ENCODE peak calls at places on chromosomes 7 and 10, in ten cellular contexts. One of them, this sample, is unnamed. For H3K27me3, the result is how much of the 10 kb centered on the place peaks cover.

GRCh38 chr10:77401681-77402080 is 235.9 kb downstream of the KCNMA1 start:
- DNase-seq in PC-9: no peak
- DNase-seq in lower lobe of right lung: peak
- DNase-seq in CD4-positive, alpha-beta T cell: no peak
- DNase-seq in CD8-positive, alpha-beta memory T cell: no peak
- DNase-seq in right cardiac atrium: no peak
- DNase-seq in WERI-Rb-1: no peak
- DNase-seq in endodermal cell: no peak
- DNase-seq in cardiac muscle cell: no peak
- DNase-seq in brain microvascular endothelial cell: no peak
- DNase-seq in this sample: no peak

GRCh38 chr10:119542990-119543813 is 683 bp upstream of the RGS10 start:
- DNase-seq in PC-9: peak
- DNase-seq in brain microvascular endothelial cell: peak
- DNase-seq in CD4-positive, alpha-beta T cell: peak
- DNase-seq in lower lobe of right lung: peak
- DNase-seq in cardiac muscle cell: peak
- DNase-seq in WERI-Rb-1: peak
- DNase-seq in CD8-positive, alpha-beta memory T cell: peak
- DNase-seq in endodermal cell: no peak
- DNase-seq in right cardiac atrium: peak
- DNase-seq in this sample: peak

GRCh38 chr7:5214236-5214635 is 24.2 kb downstream of the WIPI2 start:
- DNase-seq in brain microvascular endothelial cell: no peak
- DNase-seq in WERI-Rb-1: no peak
- DNase-seq in PC-9: no peak
- DNase-seq in right cardiac atrium: no peak
- DNase-seq in lower lobe of right lung: no peak
- DNase-seq in cardiac muscle cell: no peak
- DNase-seq in CD4-positive, alpha-beta T cell: no peak
- DNase-seq in CD8-positive, alpha-beta memory T cell: no peak
- DNase-seq in endodermal cell: no peak
- DNase-seq in this sample: no peak

GRCh38 chr10:97328646-97329453 is 5.7 kb downstream of the FRAT2 start:
- DNase-seq in right cardiac atrium: no peak
- DNase-seq in brain microvascular endothelial cell: no peak
- DNase-seq in lower lobe of right lung: no peak
- DNase-seq in CD8-positive, alpha-beta memory T cell: no peak
- DNase-seq in WERI-Rb-1: no peak
- DNase-seq in cardiac muscle cell: no peak
- DNase-seq in PC-9: peak
- DNase-seq in CD4-positive, alpha-beta T cell: no peak
- DNase-seq in endodermal cell: no peak
- DNase-seq in this sample: no peak

GRCh38 chr10:122461729-122462532 is 578 bp downstream of the HTRA1 start:
- DNase-seq in cardiac muscle cell: peak
- DNase-seq in CD8-positive, alpha-beta memory T cell: no peak
- DNase-seq in lower lobe of right lung: peak
- DNase-seq in endodermal cell: peak
- DNase-seq in CD4-positive, alpha-beta T cell: no peak
- DNase-seq in WERI-Rb-1: no peak
- DNase-seq in right cardiac atrium: no peak
- DNase-seq in PC-9: no peak
- DNase-seq in brain microvascular endothelial cell: no peak
- DNase-seq in this sample: no peak

GRCh38 chr10:71077796-71078453 is 134.4 kb upstream of the UNC5B start:
- DNase-seq in right cardiac atrium: no peak
- DNase-seq in cardiac muscle cell: no peak
- DNase-seq in CD8-positive, alpha-beta memory T cell: no peak
- DNase-seq in endodermal cell: peak
- DNase-seq in CD4-positive, alpha-beta T cell: no peak
- DNase-seq in PC-9: no peak
- DNase-seq in lower lobe of right lung: no peak
- DNase-seq in WERI-Rb-1: peak
- DNase-seq in brain microvascular endothelial cell: no peak
- DNase-seq in this sample: no peak

GRCh38 chr10:98466916-98467505 is 20.3 kb upstream of the HPS1 start:
- DNase-seq in CD8-positive, alpha-beta memory T cell: no peak
- DNase-seq in brain microvascular endothelial cell: no peak
- DNase-seq in endodermal cell: no peak
- DNase-seq in cardiac muscle cell: no peak
- DNase-seq in PC-9: no peak
- DNase-seq in right cardiac atrium: no peak
- DNase-seq in WERI-Rb-1: no peak
- DNase-seq in lower lobe of right lung: no peak
- DNase-seq in CD4-positive, alpha-beta T cell: no peak
- DNase-seq in this sample: no peak

GRCh38 chr10:218753-219152 is 83.5 kb downstream of the ZMYND11 start:
- DNase-seq in brain microvascular endothelial cell: no peak
- DNase-seq in endodermal cell: no peak
- DNase-seq in WERI-Rb-1: no peak
- DNase-seq in lower lobe of right lung: no peak
- DNase-seq in right cardiac atrium: no peak
- DNase-seq in CD4-positive, alpha-beta T cell: no peak
- DNase-seq in PC-9: no peak
- DNase-seq in cardiac muscle cell: no peak
- DNase-seq in CD8-positive, alpha-beta memory T cell: no peak
- DNase-seq in this sample: no peak

DNA sequence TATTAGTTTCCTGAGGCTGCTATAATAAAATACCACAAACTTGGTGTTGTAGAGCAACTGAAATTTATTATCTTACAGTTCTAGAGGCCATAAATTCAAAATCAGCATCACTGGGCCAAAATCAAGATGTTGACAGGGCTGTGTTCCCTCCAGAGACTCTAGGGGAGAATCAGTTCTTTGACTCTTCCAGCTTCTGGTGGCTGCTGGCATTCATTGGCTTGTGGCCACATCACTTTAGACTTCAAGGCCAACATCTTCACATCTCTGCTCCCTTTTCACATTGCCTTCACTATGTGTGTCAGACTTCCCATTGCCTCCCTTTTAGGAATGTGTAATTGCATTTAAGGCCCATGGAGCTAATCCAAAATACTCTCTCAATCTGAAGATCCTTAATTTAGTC is 1.6 kb upstream of the MRPS33 start:
- DNase-seq in right cardiac atrium: no peak
- DNase-seq in CD8-positive, alpha-beta memory T cell: no peak
- DNase-seq in PC-9: no peak
- DNase-seq in CD4-positive, alpha-beta T cell: no peak
- DNase-seq in brain microvascular endothelial cell: no peak
- DNase-seq in endodermal cell: no peak
- DNase-seq in lower lobe of right lung: no peak
- DNase-seq in cardiac muscle cell: no peak
- DNase-seq in WERI-Rb-1: no peak
- DNase-seq in this sample: no peak
- H3K27me3 ChIP-seq in right cardiac atrium: under half
- H3K27me3 ChIP-seq in CD8-positive, alpha-beta memory T cell: under half
- H3K27me3 ChIP-seq in PC-9: under half
- H3K27me3 ChIP-seq in CD4-positive, alpha-beta T cell: under half
- H3K27me3 ChIP-seq in brain microvascular endothelial cell: under half
- H3K27me3 ChIP-seq in endodermal cell: under half
- H3K27me3 ChIP-seq in lower lobe of right lung: under half
- H3K27me3 ChIP-seq in cardiac muscle cell: under half
- H3K27me3 ChIP-seq in WERI-Rb-1: under half
- H3K27me3 ChIP-seq in this sample: under half

DNA sequence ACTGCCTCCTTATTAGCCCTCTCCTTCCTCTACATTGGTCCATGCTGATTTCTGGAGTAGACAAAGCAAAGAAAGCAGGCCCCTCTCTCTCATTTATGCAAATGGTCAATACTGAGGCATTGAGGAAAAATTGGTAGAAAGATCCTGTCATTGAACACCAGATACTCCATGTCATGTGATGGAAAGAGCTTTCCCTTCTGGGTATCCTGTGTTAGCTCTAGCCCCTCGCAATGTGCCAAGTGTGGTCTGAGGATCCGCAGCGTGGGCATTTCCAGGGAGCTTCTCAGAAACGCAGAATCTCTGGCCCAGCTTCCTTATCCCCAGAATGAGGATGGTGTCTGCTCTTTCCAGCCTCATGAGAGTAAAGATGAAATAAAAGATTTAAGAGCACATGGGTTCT is 159.1 kb downstream of the CREB5 start:
- DNase-seq in CD4-positive, alpha-beta T cell: no peak
- DNase-seq in endodermal cell: no peak
- DNase-seq in PC-9: no peak
- DNase-seq in WERI-Rb-1: no peak
- DNase-seq in right cardiac atrium: no peak
- DNase-seq in CD8-positive, alpha-beta memory T cell: no peak
- DNase-seq in cardiac muscle cell: no peak
- DNase-seq in brain microvascular endothelial cell: no peak
- DNase-seq in lower lobe of right lung: no peak
- DNase-seq in this sample: no peak
- H3K27me3 ChIP-seq in CD4-positive, alpha-beta T cell: under half
- H3K27me3 ChIP-seq in endodermal cell: under half
- H3K27me3 ChIP-seq in PC-9: under half
- H3K27me3 ChIP-seq in WERI-Rb-1: half or more
- H3K27me3 ChIP-seq in right cardiac atrium: under half
- H3K27me3 ChIP-seq in CD8-positive, alpha-beta memory T cell: under half
- H3K27me3 ChIP-seq in cardiac muscle cell: under half
- H3K27me3 ChIP-seq in brain microvascular endothelial cell: under half
- H3K27me3 ChIP-seq in lower lobe of right lung: under half
- H3K27me3 ChIP-seq in this sample: under half

GRCh38 chr10:23694446-23694920 is 255.6 kb downstream of the OTUD1 start:
- DNase-seq in right cardiac atrium: no peak
- DNase-seq in CD8-positive, alpha-beta memory T cell: no peak
- DNase-seq in cardiac muscle cell: peak
- DNase-seq in brain microvascular endothelial cell: no peak
- DNase-seq in lower lobe of right lung: peak
- DNase-seq in WERI-Rb-1: peak
- DNase-seq in PC-9: no peak
- DNase-seq in CD4-positive, alpha-beta T cell: no peak
- DNase-seq in endodermal cell: peak
- DNase-seq in this sample: no peak

GRCh38 chr10:23693895-23694294 is 255.0 kb downstream of the OTUD1 start:
- DNase-seq in brain microvascular endothelial cell: no peak
- DNase-seq in lower lobe of right lung: no peak
- DNase-seq in PC-9: no peak
- DNase-seq in cardiac muscle cell: no peak
- DNase-seq in WERI-Rb-1: no peak
- DNase-seq in endodermal cell: peak
- DNase-seq in CD4-positive, alpha-beta T cell: no peak
- DNase-seq in right cardiac atrium: no peak
- DNase-seq in CD8-positive, alpha-beta memory T cell: no peak
- DNase-seq in this sample: no peak

GRCh38 chr10:23695825-23696420 is 257.0 kb downstream of the OTUD1 start:
- DNase-seq in right cardiac atrium: no peak
- DNase-seq in cardiac muscle cell: no peak
- DNase-seq in CD8-positive, alpha-beta memory T cell: no peak
- DNase-seq in WERI-Rb-1: no peak
- DNase-seq in brain microvascular endothelial cell: no peak
- DNase-seq in PC-9: no peak
- DNase-seq in endodermal cell: peak
- DNase-seq in CD4-positive, alpha-beta T cell: no peak
- DNase-seq in lower lobe of right lung: no peak
- DNase-seq in this sample: no peak

GRCh38 chr10:23694921-23695824 is 256.3 kb downstream of the OTUD1 start:
- DNase-seq in brain microvascular endothelial cell: no peak
- DNase-seq in cardiac muscle cell: no peak
- DNase-seq in WERI-Rb-1: peak
- DNase-seq in lower lobe of right lung: no peak
- DNase-seq in CD4-positive, alpha-beta T cell: no peak
- DNase-seq in PC-9: no peak
- DNase-seq in endodermal cell: peak
- DNase-seq in CD8-positive, alpha-beta memory T cell: no peak
- DNase-seq in right cardiac atrium: no peak
- DNase-seq in this sample: no peak

DNA sequence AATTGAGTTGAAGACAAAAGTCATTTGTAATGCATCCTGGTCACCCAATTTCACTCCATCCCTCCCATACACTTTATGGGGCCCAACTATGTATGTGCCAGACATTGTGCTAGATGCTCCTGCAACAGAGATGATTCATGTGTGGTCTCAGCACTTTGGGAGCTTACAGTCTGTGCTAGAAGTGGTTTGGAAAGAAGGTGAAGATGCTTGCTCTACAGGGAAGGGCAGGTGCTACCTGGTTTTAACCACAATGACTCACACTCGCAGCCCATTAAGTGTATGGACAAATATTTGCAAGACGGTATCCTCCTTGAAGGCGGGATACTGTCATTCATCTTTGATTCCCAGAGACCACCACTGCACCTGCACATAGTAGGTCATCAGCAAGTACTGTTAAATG is 257.6 kb downstream of the OTUD1 start:
- DNase-seq in WERI-Rb-1: no peak
- DNase-seq in brain microvascular endothelial cell: no peak
- DNase-seq in cardiac muscle cell: no peak
- DNase-seq in lower lobe of right lung: no peak
- DNase-seq in CD4-positive, alpha-beta T cell: no peak
- DNase-seq in endodermal cell: no peak
- DNase-seq in right cardiac atrium: no peak
- DNase-seq in CD8-positive, alpha-beta memory T cell: no peak
- DNase-seq in PC-9: no peak
- DNase-seq in this sample: no peak
- H3K27me3 ChIP-seq in WERI-Rb-1: under half
- H3K27me3 ChIP-seq in brain microvascular endothelial cell: under half
- H3K27me3 ChIP-seq in cardiac muscle cell: half or more
- H3K27me3 ChIP-seq in lower lobe of right lung: half or more
- H3K27me3 ChIP-seq in CD4-positive, alpha-beta T cell: half or more
- H3K27me3 ChIP-seq in endodermal cell: half or more
- H3K27me3 ChIP-seq in right cardiac atrium: under half
- H3K27me3 ChIP-seq in CD8-positive, alpha-beta memory T cell: under half
- H3K27me3 ChIP-seq in PC-9: under half
- H3K27me3 ChIP-seq in this sample: half or more

GRCh38 chr7:149727053-149727452 is 46.3 kb downstream of the ZNF467 start:
- DNase-seq in WERI-Rb-1: no peak
- DNase-seq in CD4-positive, alpha-beta T cell: no peak
- DNase-seq in cardiac muscle cell: no peak
- DNase-seq in endodermal cell: no peak
- DNase-seq in brain microvascular endothelial cell: no peak
- DNase-seq in lower lobe of right lung: peak
- DNase-seq in right cardiac atrium: no peak
- DNase-seq in CD8-positive, alpha-beta memory T cell: no peak
- DNase-seq in PC-9: peak
- DNase-seq in this sample: no peak

GRCh38 chr7:149727541-149728476 is 45.6 kb downstream of the ZNF467 start:
- DNase-seq in brain microvascular endothelial cell: no peak
- DNase-seq in CD8-positive, alpha-beta memory T cell: no peak
- DNase-seq in cardiac muscle cell: no peak
- DNase-seq in CD4-positive, alpha-beta T cell: no peak
- DNase-seq in right cardiac atrium: no peak
- DNase-seq in endodermal cell: no peak
- DNase-seq in PC-9: peak
- DNase-seq in WERI-Rb-1: no peak
- DNase-seq in lower lobe of right lung: peak
- DNase-seq in this sample: no peak

GRCh38 chr7:149724661-149725425 is 48.5 kb downstream of the ZNF467 start:
- DNase-seq in lower lobe of right lung: peak
- DNase-seq in WERI-Rb-1: no peak
- DNase-seq in CD4-positive, alpha-beta T cell: no peak
- DNase-seq in brain microvascular endothelial cell: no peak
- DNase-seq in cardiac muscle cell: no peak
- DNase-seq in right cardiac atrium: no peak
- DNase-seq in CD8-positive, alpha-beta memory T cell: no peak
- DNase-seq in PC-9: peak
- DNase-seq in endodermal cell: no peak
- DNase-seq in this sample: no peak

GRCh38 chr7:149725426-149725821 is 48.0 kb downstream of the ZNF467 start:
- DNase-seq in CD4-positive, alpha-beta T cell: no peak
- DNase-seq in lower lobe of right lung: peak
- DNase-seq in right cardiac atrium: no peak
- DNase-seq in cardiac muscle cell: no peak
- DNase-seq in CD8-positive, alpha-beta memory T cell: no peak
- DNase-seq in WERI-Rb-1: no peak
- DNase-seq in endodermal cell: no peak
- DNase-seq in PC-9: peak
- DNase-seq in brain microvascular endothelial cell: no peak
- DNase-seq in this sample: no peak

DNA sequence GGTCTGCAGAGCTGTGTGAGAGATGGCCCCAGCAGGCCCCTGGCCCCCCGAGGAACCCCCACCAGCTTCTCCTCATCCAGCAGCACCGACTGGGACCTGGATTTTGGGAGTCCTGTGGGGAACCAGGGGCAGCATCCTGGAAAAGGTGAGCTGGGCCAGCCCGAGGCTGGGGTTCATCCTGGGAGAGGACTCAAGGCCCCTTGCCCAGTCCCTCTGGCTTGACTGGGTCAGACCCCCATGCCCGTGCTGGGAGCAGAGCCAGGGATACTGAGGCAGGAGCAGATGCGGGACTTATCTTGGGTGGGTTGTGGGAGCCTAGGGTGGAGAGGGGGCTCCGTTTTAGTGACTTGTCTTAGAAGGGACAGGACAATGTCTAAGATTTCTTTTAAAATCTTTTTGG is 47.5 kb downstream of the ZNF467 start:
- DNase-seq in right cardiac atrium: no peak
- DNase-seq in endodermal cell: no peak
- DNase-seq in cardiac muscle cell: no peak
- DNase-seq in CD4-positive, alpha-beta T cell: no peak
- DNase-seq in lower lobe of right lung: peak
- DNase-seq in CD8-positive, alpha-beta memory T cell: no peak
- DNase-seq in WERI-Rb-1: no peak
- DNase-seq in brain microvascular endothelial cell: no peak
- DNase-seq in PC-9: peak
- DNase-seq in this sample: no peak
- H3K27me3 ChIP-seq in right cardiac atrium: under half
- H3K27me3 ChIP-seq in endodermal cell: under half
- H3K27me3 ChIP-seq in cardiac muscle cell: under half
- H3K27me3 ChIP-seq in CD4-positive, alpha-beta T cell: under half
- H3K27me3 ChIP-seq in lower lobe of right lung: under half
- H3K27me3 ChIP-seq in CD8-positive, alpha-beta memory T cell: under half
- H3K27me3 ChIP-seq in WERI-Rb-1: under half
- H3K27me3 ChIP-seq in brain microvascular endothelial cell: under half
- H3K27me3 ChIP-seq in PC-9: under half
- H3K27me3 ChIP-seq in this sample: under half

This sample was measured in left ventricle myocardium inferior.